ENCODE peak calls at places on chromosomes 3 and 15, in six cellular contexts. T is stimulated activated CD8-positive, alpha-beta memory T cell treated with anti-CD3 and anti-CD28 coated beads, Interleukin-7, amount 100 ng/mL, for 48 hours; G is COR-L47; N is C1 segment of cervical spinal cord; K is right lobe of liver; R is MCF 10A. Z is an unnamed sample.

GRCh38 chr15:71160976-71161375 is 45.7 kb downstream of the THSD4 start:
- DNase-seq in K (no peak), T (no peak), G (no peak), R (no peak), N (no peak), Z (no peak)

GRCh38 chr3:61841111-61841845 is 279.9 kb downstream of the PTPRG start:
- DNase-seq in K (no peak), N (no peak), G (no peak), R (peak), T (no peak), Z (no peak)

GRCh38 chr15:31047437-31047836 is 54.1 kb downstream of the TRPM1 start:
- DNase-seq in K (no peak), T (no peak), G (no peak), R (no peak), N (no peak), Z (no peak)

GRCh38 chr3:141255864-141256263 is 24.2 kb downstream of the PXYLP1 start:
- DNase-seq in T (no peak), G (no peak), R (peak), N (no peak), K (no peak), Z (peak)

GRCh38 chr15:88657326-88658069 is 18.7 kb downstream of the ISG20 start:
- DNase-seq in R (peak), N (no peak), G (peak), T (no peak), K (no peak), Z (no peak)

GRCh38 chr3:30544811-30545210 is 61.6 kb upstream of the TGFBR2 start:
- DNase-seq in G (no peak), N (no peak), T (no peak), R (peak), K (no peak), Z (no peak)

GRCh38 chr3:119562307-119562961 is 3.0 kb upstream of the CD80 start:
- DNase-seq in R (no peak), K (no peak), G (no peak), N (no peak), T (peak), Z (peak)

GRCh38 chr3:128343287-128344045 is 123.2 kb downstream of the DNAJB8 start:
- DNase-seq in R (peak), T (no peak), G (peak), N (no peak), K (peak), Z (no peak)

GRCh38 chr3:171770689-171771620 is 39.3 kb downstream of the PLD1 start:
- DNase-seq in G (no peak), T (no peak), N (no peak), K (no peak), R (peak), Z (no peak)

GRCh38 chr15:31503256-31503655 is 176.6 kb downstream of the KLF13 start:
- DNase-seq in R (no peak), T (no peak), N (no peak), G (no peak), K (no peak), Z (no peak)

GRCh38 chr3:195450731-195451229 is 8.0 kb upstream of the ACAP2 start:
- DNase-seq in T (no peak), G (no peak), R (peak), N (no peak), K (no peak), Z (no peak)

GRCh38 chr15:74843891-74844299 is 939 bp upstream of the ULK3 start:
- DNase-seq in G (no peak), N (no peak), K (no peak), T (no peak), R (no peak), Z (no peak)

GRCh38 chr3:190624282-190624681 is 110.4 kb downstream of the IL1RAP start:
- DNase-seq in K (no peak), G (no peak), R (no peak), N (no peak), T (no peak), Z (no peak)

GRCh38 chr3:153338487-153338886 is 176.5 kb downstream of the RAP2B start:
- DNase-seq in K (no peak), N (no peak), T (no peak), G (no peak), R (peak), Z (no peak)

GRCh38 chr15:38796589-38796988 is 232.0 kb upstream of the RASGRP1 start:
- DNase-seq in K (no peak), G (no peak), R (no peak), N (no peak), T (no peak), Z (no peak)

GRCh38 chr15:48358229-48358641 is 27.0 kb downstream of the DUT start:
- DNase-seq in T (no peak), K (no peak), G (no peak), N (no peak), R (peak), Z (no peak)

GRCh38 chr3:37905346-37905745 is 43.7 kb downstream of the CTDSPL start:
- DNase-seq in G (no peak), K (no peak), R (no peak), T (no peak), N (no peak), Z (no peak)

GRCh38 chr15:72227720-72228119 is 3.3 kb downstream of the PKM start:
- DNase-seq in R (no peak), K (no peak), G (no peak), T (no peak), N (no peak), Z (no peak)

GRCh38 chr15:66387176-66388056 is 704 bp downstream of the MAP2K1 start:
- DNase-seq in K (peak), R (peak), T (peak), N (peak), G (peak), Z (peak)

GRCh38 chr3:197555281-197556261 is at the start of gene BDH1:
- DNase-seq in K (no peak), R (peak), N (no peak), T (peak), G (peak), Z (peak)

GRCh38 chr3:113070226-113071220 is 79.7 kb downstream of the GTPBP8 start:
- DNase-seq in K (no peak), G (no peak), N (no peak), R (no peak), T (no peak), Z (no peak)

GRCh38 chr15:60444289-60444912 is 34.5 kb downstream of the ICE2 start:
- DNase-seq in R (peak), K (no peak), T (no peak), N (no peak), G (no peak), Z (no peak)

GRCh38 chr3:185758912-185759311 is 65.9 kb downstream of the IGF2BP2 start:
- DNase-seq in G (no peak), N (no peak), R (no peak), K (no peak), T (no peak), Z (no peak)

GRCh38 chr15:81014446-81015093 is 13.8 kb downstream of the TLNRD1 start:
- DNase-seq in G (no peak), T (no peak), R (no peak), N (no peak), K (no peak), Z (no peak)

GRCh38 chr3:111904376-111905241 is 45.5 kb downstream of the PHLDB2 start:
- DNase-seq in R (peak), G (no peak), T (no peak), K (no peak), N (no peak), Z (no peak)

GRCh38 chr3:111971533-111971932 is 7.3 kb upstream of the ABHD10 start:
- DNase-seq in K (no peak), G (peak), T (no peak), R (no peak), N (no peak), Z (no peak)

GRCh38 chr3:146065573-146066006 is 95.4 kb downstream of the PLOD2 start:
- DNase-seq in K (no peak), N (no peak), G (peak), T (no peak), R (peak), Z (no peak)

GRCh38 chr15:56524915-56525314 is 60.0 kb upstream of the MNS1 start:
- DNase-seq in N (no peak), T (no peak), K (no peak), G (no peak), R (peak), Z (no peak)

GRCh38 chr3:23835087-23835486 is 29.3 kb downstream of the UBE2E1 start:
- DNase-seq in T (no peak), N (no peak), K (no peak), G (no peak), R (no peak), Z (no peak)